ENCODE peak calls at places on chromosomes 6 and 20, in nine cellular contexts. One of them, this sample, is unnamed.

GRCh38 chr20:43975096-43975768 is 60.6 kb downstream of the TOX2 start:
- DNase-seq in MM.1S: no peak
- DNase-seq in ovary: no peak
- DNase-seq in SK-N-SH: no peak
- DNase-seq in right atrium auricular region: no peak
- DNase-seq in left lung: no peak
- DNase-seq in pancreas: no peak
- DNase-seq in psoas muscle: no peak
- DNase-seq in left ventricle myocardium inferior: no peak
- DNase-seq in this sample: no peak

GRCh38 chr6:106069478-106069877 is 16.7 kb upstream of the PRDM1 start:
- DNase-seq in MM.1S: no peak
- DNase-seq in ovary: no peak
- DNase-seq in SK-N-SH: peak; percentile 36
- DNase-seq in right atrium auricular region: no peak
- DNase-seq in left lung: no peak
- DNase-seq in pancreas: peak; percentile 37
- DNase-seq in psoas muscle: no peak
- DNase-seq in left ventricle myocardium inferior: no peak
- DNase-seq in this sample: no peak

GRCh38 chr20:46220808-46221207 is 87.5 kb downstream of the CDH22 start:
- DNase-seq in MM.1S: no peak
- DNase-seq in ovary: no peak
- DNase-seq in SK-N-SH: peak; percentile 89
- DNase-seq in right atrium auricular region: peak; percentile 68
- DNase-seq in left lung: no peak
- DNase-seq in pancreas: no peak
- DNase-seq in psoas muscle: peak; percentile 48
- DNase-seq in left ventricle myocardium inferior: no peak
- DNase-seq in this sample: no peak

GRCh38 chr20:45157977-45158376 is 16.7 kb upstream of the PI3 start:
- DNase-seq in MM.1S: no peak
- DNase-seq in ovary: no peak
- DNase-seq in SK-N-SH: no peak
- DNase-seq in right atrium auricular region: no peak
- DNase-seq in left lung: no peak
- DNase-seq in pancreas: no peak
- DNase-seq in psoas muscle: no peak
- DNase-seq in left ventricle myocardium inferior: no peak
- DNase-seq in this sample: no peak

GRCh38 chr6:77456531-77457248 is 6.6 kb downstream of the HTR1B start:
- DNase-seq in MM.1S: no peak
- DNase-seq in ovary: no peak
- DNase-seq in SK-N-SH: no peak
- DNase-seq in right atrium auricular region: no peak
- DNase-seq in left lung: no peak
- DNase-seq in pancreas: no peak
- DNase-seq in psoas muscle: no peak
- DNase-seq in left ventricle myocardium inferior: no peak
- DNase-seq in this sample: no peak

GRCh38 chr20:54257090-54257816 is 49.4 kb downstream of the PFDN4 start:
- DNase-seq in MM.1S: no peak
- DNase-seq in ovary: no peak
- DNase-seq in SK-N-SH: no peak
- DNase-seq in right atrium auricular region: no peak
- DNase-seq in left lung: no peak
- DNase-seq in pancreas: no peak
- DNase-seq in psoas muscle: no peak
- DNase-seq in left ventricle myocardium inferior: no peak
- DNase-seq in this sample: no peak

GRCh38 chr6:84635081-84635745 is 129.2 kb downstream of the TBX18 start:
- DNase-seq in MM.1S: no peak
- DNase-seq in ovary: no peak
- DNase-seq in SK-N-SH: no peak
- DNase-seq in right atrium auricular region: no peak
- DNase-seq in left lung: no peak
- DNase-seq in pancreas: no peak
- DNase-seq in psoas muscle: no peak
- DNase-seq in left ventricle myocardium inferior: no peak
- DNase-seq in this sample: no peak

GRCh38 chr6:160010067-160010466 is 41.2 kb downstream of the IGF2R start:
- DNase-seq in MM.1S: no peak
- DNase-seq in ovary: no peak
- DNase-seq in SK-N-SH: no peak
- DNase-seq in right atrium auricular region: no peak
- DNase-seq in left lung: no peak
- DNase-seq in pancreas: no peak
- DNase-seq in psoas muscle: peak; percentile 76
- DNase-seq in left ventricle myocardium inferior: peak; percentile 53
- DNase-seq in this sample: no peak

GRCh38 chr6:43280234-43280633 is 17.8 kb upstream of the SLC22A7 start:
- DNase-seq in MM.1S: no peak
- DNase-seq in ovary: no peak
- DNase-seq in SK-N-SH: no peak
- DNase-seq in right atrium auricular region: no peak
- DNase-seq in left lung: no peak
- DNase-seq in pancreas: no peak
- DNase-seq in psoas muscle: no peak
- DNase-seq in left ventricle myocardium inferior: no peak
- DNase-seq in this sample: no peak

GRCh38 chr20:25750765-25751696 is 54.4 kb upstream of the ZNF337 start:
- DNase-seq in MM.1S: peak; percentile 53
- DNase-seq in ovary: peak; percentile 65
- DNase-seq in SK-N-SH: peak; percentile 83
- DNase-seq in right atrium auricular region: no peak
- DNase-seq in left lung: peak; percentile 83
- DNase-seq in pancreas: peak; percentile 52
- DNase-seq in psoas muscle: peak; percentile 72
- DNase-seq in left ventricle myocardium inferior: peak; percentile 53
- DNase-seq in this sample: peak; percentile 56

GRCh38 chr20:36644032-36644712 is 1.8 kb downstream of the SLA2 start:
- DNase-seq in MM.1S: peak; percentile 50
- DNase-seq in ovary: no peak
- DNase-seq in SK-N-SH: no peak
- DNase-seq in right atrium auricular region: no peak
- DNase-seq in left lung: no peak
- DNase-seq in pancreas: no peak
- DNase-seq in psoas muscle: no peak
- DNase-seq in left ventricle myocardium inferior: no peak
- DNase-seq in this sample: peak; percentile 75

GRCh38 chr6:132096245-132096644 is 145.1 kb upstream of the CCN2 start:
- DNase-seq in MM.1S: no peak
- DNase-seq in ovary: no peak
- DNase-seq in SK-N-SH: no peak
- DNase-seq in right atrium auricular region: no peak
- DNase-seq in left lung: no peak
- DNase-seq in pancreas: no peak
- DNase-seq in psoas muscle: no peak
- DNase-seq in left ventricle myocardium inferior: no peak
- DNase-seq in this sample: no peak

GRCh38 chr6:53066059-53066406 is 829 bp downstream of the FBXO9 start:
- DNase-seq in MM.1S: no peak
- DNase-seq in ovary: peak; percentile 45
- DNase-seq in SK-N-SH: no peak
- DNase-seq in right atrium auricular region: no peak
- DNase-seq in left lung: peak; percentile 89
- DNase-seq in pancreas: peak; percentile 43
- DNase-seq in psoas muscle: peak; percentile 76
- DNase-seq in left ventricle myocardium inferior: peak; percentile 34
- DNase-seq in this sample: peak; percentile 12

GRCh38 chr20:15859061-15859460 is 714.2 kb downstream of the KIF16B start:
- DNase-seq in MM.1S: no peak
- DNase-seq in ovary: no peak
- DNase-seq in SK-N-SH: no peak
- DNase-seq in right atrium auricular region: no peak
- DNase-seq in left lung: no peak
- DNase-seq in pancreas: no peak
- DNase-seq in psoas muscle: no peak
- DNase-seq in left ventricle myocardium inferior: no peak
- DNase-seq in this sample: no peak

GRCh38 chr6:98036344-98036743 is 753.3 kb upstream of the MMS22L start:
- DNase-seq in MM.1S: no peak
- DNase-seq in ovary: no peak
- DNase-seq in SK-N-SH: no peak
- DNase-seq in right atrium auricular region: no peak
- DNase-seq in left lung: no peak
- DNase-seq in pancreas: no peak
- DNase-seq in psoas muscle: no peak
- DNase-seq in left ventricle myocardium inferior: no peak
- DNase-seq in this sample: no peak

GRCh38 chr20:36181934-36182603 is 27.5 kb downstream of the EPB41L1 start:
- DNase-seq in MM.1S: no peak
- DNase-seq in ovary: no peak
- DNase-seq in SK-N-SH: no peak
- DNase-seq in right atrium auricular region: no peak
- DNase-seq in left lung: no peak
- DNase-seq in pancreas: no peak
- DNase-seq in psoas muscle: no peak
- DNase-seq in left ventricle myocardium inferior: no peak
- DNase-seq in this sample: no peak

GRCh38 chr6:53070808-53071207 is 5.6 kb downstream of the FBXO9 start:
- DNase-seq in MM.1S: peak; percentile 27
- DNase-seq in ovary: no peak
- DNase-seq in SK-N-SH: peak; percentile 29
- DNase-seq in right atrium auricular region: no peak
- DNase-seq in left lung: no peak
- DNase-seq in pancreas: no peak
- DNase-seq in psoas muscle: no peak
- DNase-seq in left ventricle myocardium inferior: no peak
- DNase-seq in this sample: no peak

GRCh38 chr6:12010635-12011275 is 1.4 kb upstream of the HIVEP1 start:
- DNase-seq in MM.1S: peak; percentile 46
- DNase-seq in ovary: peak; percentile 76
- DNase-seq in SK-N-SH: peak; percentile 65
- DNase-seq in right atrium auricular region: peak; percentile 86
- DNase-seq in left lung: peak; percentile 88
- DNase-seq in pancreas: peak; percentile 83
- DNase-seq in psoas muscle: peak; percentile 85
- DNase-seq in left ventricle myocardium inferior: peak; percentile 77
- DNase-seq in this sample: no peak

GRCh38 chr20:18066421-18067333 is 9.0 kb upstream of the OVOL2 start:
- DNase-seq in MM.1S: no peak
- DNase-seq in ovary: no peak
- DNase-seq in SK-N-SH: no peak
- DNase-seq in right atrium auricular region: no peak
- DNase-seq in left lung: no peak
- DNase-seq in pancreas: no peak
- DNase-seq in psoas muscle: no peak
- DNase-seq in left ventricle myocardium inferior: no peak
- DNase-seq in this sample: no peak

GRCh38 chr20:21184810-21185209 is 58.9 kb downstream of the KIZ start:
- DNase-seq in MM.1S: no peak
- DNase-seq in ovary: peak; percentile 40
- DNase-seq in SK-N-SH: no peak
- DNase-seq in right atrium auricular region: no peak
- DNase-seq in left lung: no peak
- DNase-seq in pancreas: no peak
- DNase-seq in psoas muscle: no peak
- DNase-seq in left ventricle myocardium inferior: no peak
- DNase-seq in this sample: no peak
- H3K4me1 ChIP-seq in MM.1S: no peaks in the 10 kb centered on the region
- H3K4me1 ChIP-seq in ovary: peaks cover 5% of the 10 kb centered on the region
- H3K4me1 ChIP-seq in SK-N-SH: no peaks in the 10 kb centered on the region
- H3K4me1 ChIP-seq in right atrium auricular region: peaks cover 8% of the 10 kb centered on the region
- H3K4me1 ChIP-seq in left lung: no peaks in the 10 kb centered on the region
- H3K4me1 ChIP-seq in pancreas: no peaks in the 10 kb centered on the region
- H3K4me1 ChIP-seq in psoas muscle: peaks cover 14% of the 10 kb centered on the region
- H3K4me1 ChIP-seq in left ventricle myocardium inferior: peaks cover 25% of the 10 kb centered on the region
- H3K4me1 ChIP-seq in this sample: no peaks in the 10 kb centered on the region

GRCh38 chr6:10419749-10420545 is 5.1 kb upstream of the TFAP2A start:
- DNase-seq in MM.1S: no peak
- DNase-seq in ovary: no peak
- DNase-seq in SK-N-SH: no peak
- DNase-seq in right atrium auricular region: no peak
- DNase-seq in left lung: no peak
- DNase-seq in pancreas: no peak
- DNase-seq in psoas muscle: no peak
- DNase-seq in left ventricle myocardium inferior: no peak
- DNase-seq in this sample: no peak
- H3K4me1 ChIP-seq in MM.1S: no peaks in the 10 kb centered on the region
- H3K4me1 ChIP-seq in ovary: no peaks in the 10 kb centered on the region
- H3K4me1 ChIP-seq in SK-N-SH: no peaks in the 10 kb centered on the region
- H3K4me1 ChIP-seq in right atrium auricular region: peaks cover 17% of the 10 kb centered on the region
- H3K4me1 ChIP-seq in left lung: peaks cover 7% of the 10 kb centered on the region
- H3K4me1 ChIP-seq in pancreas: no peaks in the 10 kb centered on the region
- H3K4me1 ChIP-seq in psoas muscle: no peaks in the 10 kb centered on the region
- H3K4me1 ChIP-seq in left ventricle myocardium inferior: peaks cover 42% of the 10 kb centered on the region
- H3K4me1 ChIP-seq in this sample: peaks cover under 1% of the 10 kb centered on the region

GRCh38 chr20:50569864-50570836 is 60.0 kb downstream of the PTPN1 start:
- DNase-seq in MM.1S: peak; percentile 24
- DNase-seq in ovary: no peak
- DNase-seq in SK-N-SH: no peak
- DNase-seq in right atrium auricular region: no peak
- DNase-seq in left lung: no peak
- DNase-seq in pancreas: no peak
- DNase-seq in psoas muscle: no peak
- DNase-seq in left ventricle myocardium inferior: no peak
- DNase-seq in this sample: no peak
- H3K4me1 ChIP-seq in MM.1S: no peaks in the 10 kb centered on the region
- H3K4me1 ChIP-seq in ovary: peaks cover 13% of the 10 kb centered on the region
- H3K4me1 ChIP-seq in SK-N-SH: peaks cover 31% of the 10 kb centered on the region
- H3K4me1 ChIP-seq in right atrium auricular region: peaks cover 40% of the 10 kb centered on the region
- H3K4me1 ChIP-seq in left lung: peaks cover 75% of the 10 kb centered on the region
- H3K4me1 ChIP-seq in pancreas: no peaks in the 10 kb centered on the region
- H3K4me1 ChIP-seq in psoas muscle: peaks cover 43% of the 10 kb centered on the region
- H3K4me1 ChIP-seq in left ventricle myocardium inferior: peaks cover 81% of the 10 kb centered on the region
- H3K4me1 ChIP-seq in this sample: peaks cover 27% of the 10 kb centered on the region

DNA sequence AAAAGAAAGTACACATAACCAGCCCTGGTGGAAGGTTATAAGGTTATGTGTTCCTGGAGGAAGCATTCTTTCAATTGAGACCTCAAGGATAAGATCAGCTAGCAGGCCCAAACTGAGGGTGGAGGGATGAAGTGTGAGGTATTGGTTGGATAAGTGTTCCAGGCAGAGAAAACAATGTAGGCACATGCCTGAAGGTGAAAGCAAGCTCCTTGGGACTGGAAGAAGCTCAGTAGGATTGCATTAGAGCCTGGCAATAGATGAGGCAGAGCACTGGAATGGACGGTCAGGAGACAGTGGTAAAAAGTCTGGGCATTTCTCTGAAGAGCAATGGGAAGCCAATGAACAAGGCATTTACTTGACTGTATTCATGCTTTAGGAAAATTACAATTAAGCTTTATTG is 89.9 kb upstream of the SHLD1 start:
- DNase-seq in MM.1S: no peak
- DNase-seq in ovary: no peak
- DNase-seq in SK-N-SH: no peak
- DNase-seq in right atrium auricular region: no peak
- DNase-seq in left lung: no peak
- DNase-seq in pancreas: no peak
- DNase-seq in psoas muscle: no peak
- DNase-seq in left ventricle myocardium inferior: no peak
- DNase-seq in this sample: no peak
- H3K4me1 ChIP-seq in MM.1S: no peaks in the 10 kb centered on the region
- H3K4me1 ChIP-seq in ovary: peaks cover 13% of the 10 kb centered on the region
- H3K4me1 ChIP-seq in SK-N-SH: peaks cover 26% of the 10 kb centered on the region
- H3K4me1 ChIP-seq in right atrium auricular region: peaks cover 35% of the 10 kb centered on the region
- H3K4me1 ChIP-seq in left lung: peaks cover 72% of the 10 kb centered on the region
- H3K4me1 ChIP-seq in pancreas: no peaks in the 10 kb centered on the region
- H3K4me1 ChIP-seq in psoas muscle: peaks cover 13% of the 10 kb centered on the region
- H3K4me1 ChIP-seq in left ventricle myocardium inferior: peaks cover 37% of the 10 kb centered on the region
- H3K4me1 ChIP-seq in this sample: peaks cover 7% of the 10 kb centered on the region

GRCh38 chr20:62608218-62608565 is 34.1 kb upstream of the SLCO4A1 start:
- DNase-seq in MM.1S: no peak
- DNase-seq in ovary: no peak
- DNase-seq in SK-N-SH: no peak
- DNase-seq in right atrium auricular region: no peak
- DNase-seq in left lung: peak; percentile 51
- DNase-seq in pancreas: no peak
- DNase-seq in psoas muscle: no peak
- DNase-seq in left ventricle myocardium inferior: no peak
- DNase-seq in this sample: no peak
- H3K4me1 ChIP-seq in MM.1S: peaks cover 4% of the 10 kb centered on the region
- H3K4me1 ChIP-seq in ovary: peaks cover 4% of the 10 kb centered on the region
- H3K4me1 ChIP-seq in SK-N-SH: peaks cover 3% of the 10 kb centered on the region
- H3K4me1 ChIP-seq in right atrium auricular region: peaks cover 32% of the 10 kb centered on the region
- H3K4me1 ChIP-seq in left lung: peaks cover 46% of the 10 kb centered on the region
- H3K4me1 ChIP-seq in pancreas: peaks cover 7% of the 10 kb centered on the region
- H3K4me1 ChIP-seq in psoas muscle: peaks cover 19% of the 10 kb centered on the region
- H3K4me1 ChIP-seq in left ventricle myocardium inferior: peaks cover 29% of the 10 kb centered on the region
- H3K4me1 ChIP-seq in this sample: peaks cover 11% of the 10 kb centered on the region

This sample was measured in CD8-positive, alpha-beta memory T cell.